ENCODE peak calls at places on chromosomes 7 and 10, in ten cellular contexts. B is endothelial cell of umbilical vein, R is hepatocyte, E is Peyer's patch, W is A549, U is kidney, M is WERI-Rb-1, O is IMR-90, Y is pancreas, S is fibroblast of lung. I is an unnamed sample.

GRCh38 chr7:112395893-112396292 is 54.4 kb upstream of the IFRD1 start:
- DNase-seq in B (no peak), R (no peak), E (no peak), W (no peak), U (no peak), M (no peak), O (no peak), Y (no peak), S (no peak), I (no peak)

GRCh38 chr7:27237735-27238334 is 4.8 kb upstream of the EVX1 start:
- DNase-seq in B (no peak), R (no peak), E (no peak), W (no peak), U (no peak), M (no peak), O (peak), Y (no peak), S (no peak), I (no peak)

GRCh38 chr10:3704565-3705360 is 80.2 kb downstream of the KLF6 start:
- DNase-seq in B (no peak), R (no peak), E (no peak), W (no peak), U (no peak), M (no peak), O (no peak), Y (no peak), S (no peak), I (no peak)

GRCh38 chr10:104445359-104445758 is 91.7 kb downstream of the CFAP58 start:
- DNase-seq in B (no peak), R (no peak), E (no peak), W (no peak), U (no peak), M (no peak), O (peak), Y (no peak), S (peak), I (peak)

GRCh38 chr7:26603631-26604030 is 260.8 kb downstream of the SKAP2 start:
- DNase-seq in B (no peak), R (peak), E (no peak), W (no peak), U (no peak), M (no peak), O (no peak), Y (no peak), S (no peak), I (no peak)

GRCh38 chr7:5500056-5500776 is 76.6 kb upstream of the TNRC18 start:
- DNase-seq in B (no peak), R (no peak), E (no peak), W (no peak), U (no peak), M (no peak), O (peak), Y (no peak), S (no peak), I (no peak)

GRCh38 chr10:42304341-42304740 is 334.0 kb downstream of the ZNF33B start:
- DNase-seq in B (peak), R (no peak), E (no peak), W (no peak), U (no peak), M (no peak), O (peak), Y (no peak), S (no peak), I (peak)

GRCh38 chr10:125343118-125343752 is 182.9 kb upstream of the CTBP2 start:
- DNase-seq in B (peak), R (peak), E (no peak), W (peak), U (no peak), M (peak), O (peak), Y (no peak), S (peak), I (no peak)

GRCh38 chr10:100562806-100563293 is 27.1 kb downstream of the HIF1AN start:
- DNase-seq in B (no peak), R (peak), E (no peak), W (peak), U (no peak), M (peak), O (peak), Y (no peak), S (peak), I (no peak)

GRCh38 chr10:102413053-102413705 is 5.4 kb downstream of the PSD start:
- DNase-seq in B (no peak), R (no peak), E (no peak), W (no peak), U (no peak), M (peak), O (no peak), Y (peak), S (no peak), I (no peak)

GRCh38 chr10:20885678-20886077 is 11.4 kb downstream of the NEBL start:
- DNase-seq in B (no peak), R (peak), E (no peak), W (no peak), U (no peak), M (no peak), O (no peak), Y (no peak), S (no peak), I (no peak)

GRCh38 chr7:51141451-51141971 is 175.1 kb downstream of the COBL start:
- DNase-seq in B (peak), R (peak), E (no peak), W (peak), U (no peak), M (no peak), O (peak), Y (no peak), S (peak), I (peak)

GRCh38 chr7:149753370-149754233 is 19.8 kb downstream of the ZNF467 start:
- DNase-seq in B (peak), R (peak), E (no peak), W (peak), U (no peak), M (peak), O (peak), Y (peak), S (peak), I (no peak)

GRCh38 chr10:61758440-61758839 is 95.7 kb downstream of the CABCOCO1 start:
- DNase-seq in B (peak), R (no peak), E (no peak), W (no peak), U (no peak), M (no peak), O (peak), Y (no peak), S (peak), I (no peak)

GRCh38 chr10:30435068-30435422 is 1.1 kb downstream of the MAP3K8 start:
- DNase-seq in B (no peak), R (peak), E (peak), W (no peak), U (no peak), M (no peak), O (peak), Y (no peak), S (peak), I (no peak)

GRCh38 chr7:1855396-1856160 is 185.5 kb downstream of the ELFN1 start:
- DNase-seq in B (no peak), R (no peak), E (no peak), W (no peak), U (peak), M (peak), O (no peak), Y (peak), S (no peak), I (no peak)

GRCh38 chr7:12684186-12684585 is 3.2 kb upstream of the ARL4A start:
- DNase-seq in B (no peak), R (no peak), E (no peak), W (no peak), U (no peak), M (no peak), O (no peak), Y (no peak), S (no peak), I (no peak)

DNA sequence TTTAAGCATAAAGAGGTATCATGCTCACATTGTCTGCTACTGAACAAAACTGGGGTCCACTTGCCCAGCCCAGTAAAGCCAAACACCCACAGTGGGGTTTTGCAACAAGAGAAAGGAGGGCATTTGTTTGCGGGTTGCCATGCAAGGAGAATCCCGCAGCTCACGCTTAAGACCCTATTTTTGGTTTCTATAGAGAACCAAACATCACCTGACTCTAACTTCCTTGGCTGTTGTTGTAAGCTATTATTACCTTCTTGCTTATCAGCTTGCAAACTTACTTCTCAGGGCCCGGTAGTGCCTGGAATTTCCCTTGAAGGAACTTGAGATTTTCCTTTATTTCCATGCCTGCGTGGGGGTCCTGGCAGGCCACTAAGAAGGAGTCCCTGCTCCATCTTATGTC is 20.7 kb downstream of the IFIT3 start:
- DNase-seq in B (no peak), R (no peak), E (no peak), W (no peak), U (no peak), M (no peak), O (no peak), Y (no peak), S (no peak), I (no peak)
- H3K4me3 ChIP-seq in B (no peak), R (no peak), E (no peak), W (no peak), U (no peak), M (no peak), O (no peak), Y (no peak), S (no peak), I (no peak)

DNA sequence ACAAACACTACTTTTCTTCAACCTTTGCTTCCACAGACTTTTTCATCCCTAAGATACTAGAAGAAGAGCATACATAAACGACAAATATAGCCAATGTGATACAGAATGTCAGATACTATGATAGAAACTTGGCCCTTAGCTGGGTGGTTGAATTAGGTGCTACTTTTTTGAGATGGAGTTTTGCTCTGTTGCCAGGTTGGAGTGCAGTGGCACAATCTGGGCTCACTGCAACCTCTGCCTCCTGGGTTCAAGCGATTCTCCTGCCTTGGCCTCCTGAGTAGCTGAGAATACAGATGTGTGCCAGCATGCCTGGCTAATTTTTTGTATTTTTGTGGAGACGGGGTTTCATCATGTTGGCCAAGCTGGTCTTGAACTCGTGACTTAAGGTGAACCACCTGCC is 3.5 kb downstream of the PPIA start:
- DNase-seq in B (no peak), R (no peak), E (no peak), W (no peak), U (no peak), M (no peak), O (no peak), Y (no peak), S (no peak), I (no peak)
- H3K27ac ChIP-seq in B (no peak), R (no peak), E (no peak), W (no peak), U (no peak), M (no peak), O (no peak), Y (no peak), S (no peak), I (no peak)

GRCh38 chr10:17649836-17650235 is 5.9 kb downstream of the STAM start:
- DNase-seq in B (no peak), R (no peak), E (no peak), W (no peak), U (no peak), M (no peak), O (peak), Y (no peak), S (peak), I (no peak)
- TF ChIP-seq CTCF in B (no peak), R (no peak), E (no peak), W (no peak), U (no peak), M (no peak), O (no peak), Y (no peak), S (no peak), I (no peak)

GRCh38 chr10:13496164-13496563 is 32.6 kb downstream of the BEND7 start:
- DNase-seq in B (no peak), R (no peak), E (no peak), W (no peak), U (no peak), M (no peak), O (no peak), Y (no peak), S (no peak), I (no peak)
- H3K4me3 ChIP-seq in B (no peak), R (no peak), E (no peak), W (no peak), U (no peak), M (no peak), O (no peak), Y (no peak), S (no peak), I (no peak)

GRCh38 chr7:3942778-3943177 is 641.7 kb downstream of the SDK1 start:
- DNase-seq in B (no peak), R (no peak), E (no peak), W (no peak), U (peak), M (no peak), O (no peak), Y (no peak), S (peak), I (no peak)
- H3K27ac ChIP-seq in B (no peak), R (no peak), E (no peak), W (peak), U (peak), M (no peak), O (no peak), Y (no peak), S (no peak), I (no peak)